ENCODE peak calls at places on chromosomes 13 and 19, in five cellular contexts. I is OCI-LY7; D is fibroblast of pulmonary artery; U is tibial nerve; X is CD8-positive, alpha-beta memory T cell. N is an unnamed sample.

GRCh38 chr13:26529441-26529840 is 28.0 kb upstream of the WASF3 start:
- DNase-seq in D (peak), I (peak), U (peak), X (no peak), N (peak)

GRCh38 chr13:61695147-61695546 is 279.5 kb upstream of the PCDH20 start:
- DNase-seq in X (no peak), D (no peak), I (no peak), U (no peak), N (no peak)

GRCh38 chr19:52734340-52734892 is 428 bp downstream of the ZNF611 start:
- DNase-seq in U (no peak), I (no peak), D (peak), X (no peak), N (peak)

GRCh38 chr13:40789275-40790231 is at the start of gene SLC25A15:
- DNase-seq in U (no peak), X (peak), D (peak), I (peak), N (peak)

GRCh38 chr19:19615086-19615485 is 3.4 kb downstream of the PBX4 start:
- DNase-seq in D (no peak), X (peak), U (no peak), I (no peak), N (no peak)

GRCh38 chr13:85241045-85241444 is 558.2 kb downstream of the SLITRK6 start:
- DNase-seq in U (no peak), I (no peak), D (peak), X (no peak), N (peak)

GRCh38 chr19:3649888-3650287 is 23.3 kb upstream of the CACTIN start:
- DNase-seq in U (no peak), I (no peak), D (no peak), X (no peak), N (no peak)

GRCh38 chr13:30866692-30867669 is 39.1 kb upstream of the MEDAG start:
- DNase-seq in X (no peak), I (no peak), U (no peak), D (no peak), N (no peak)

GRCh38 chr13:108195861-108196260 is 19.5 kb downstream of the LIG4 start:
- DNase-seq in X (no peak), U (no peak), D (no peak), I (no peak), N (no peak)

GRCh38 chr13:19181021-19181620 is 503 bp downstream of the TUBA3C start:
- DNase-seq in D (no peak), U (no peak), I (no peak), X (no peak), N (no peak)

GRCh38 chr19:40392894-40393517 is 3.0 kb upstream of the HIPK4 start:
- DNase-seq in I (peak), D (no peak), U (no peak), X (no peak), N (no peak)

GRCh38 chr19:10566658-10567410 is 1.0 kb upstream of the KRI1 start:
- DNase-seq in U (no peak), I (peak), X (peak), D (no peak), N (no peak)

GRCh38 chr13:111382411-111382810 is 62.0 kb downstream of the TEX29 start:
- DNase-seq in X (no peak), D (no peak), I (no peak), U (no peak), N (no peak)

GRCh38 chr13:112995395-112996091 is 26.5 kb downstream of the MCF2L start:
- DNase-seq in D (no peak), X (no peak), U (no peak), I (no peak), N (no peak)

GRCh38 chr13:47114030-47114429 is 217.2 kb upstream of the HTR2A start:
- DNase-seq in I (no peak), U (no peak), D (peak), X (no peak), N (peak)

GRCh38 chr13:76672422-76672821 is 213.8 kb downstream of the KCTD12 start:
- DNase-seq in I (no peak), U (no peak), X (no peak), D (peak), N (peak)

GRCh38 chr13:25872871-25873607 is 178.8 kb downstream of the SHISA2 start:
- DNase-seq in I (no peak), U (no peak), D (peak), X (no peak), N (no peak)

GRCh38 chr19:35170359-35171061 is 16.0 kb downstream of the FXYD5 start:
- DNase-seq in I (no peak), U (peak), X (no peak), D (peak), N (peak)

GRCh38 chr19:23098988-23099387 is 17.8 kb upstream of the ZNF730 start:
- DNase-seq in D (no peak), U (no peak), X (no peak), I (no peak), N (no peak)

GRCh38 chr19:51471527-51471926 is 6.8 kb upstream of the CEACAM18 start:
- DNase-seq in I (no peak), U (no peak), X (no peak), D (peak), N (no peak)

GRCh38 chr19:5642204-5642603 is 19.3 kb downstream of the SAFB start:
- DNase-seq in U (no peak), D (no peak), X (no peak), I (no peak), N (no peak)

GRCh38 chr13:84439108-84439507 is 556.8 kb upstream of the SLITRK1 start:
- DNase-seq in U (no peak), X (no peak), I (no peak), D (peak), N (peak)

GRCh38 chr19:8209111-8209964 is at the start of gene CERS4:
- DNase-seq in D (peak), X (peak), U (peak), I (peak), N (peak)

DNA sequence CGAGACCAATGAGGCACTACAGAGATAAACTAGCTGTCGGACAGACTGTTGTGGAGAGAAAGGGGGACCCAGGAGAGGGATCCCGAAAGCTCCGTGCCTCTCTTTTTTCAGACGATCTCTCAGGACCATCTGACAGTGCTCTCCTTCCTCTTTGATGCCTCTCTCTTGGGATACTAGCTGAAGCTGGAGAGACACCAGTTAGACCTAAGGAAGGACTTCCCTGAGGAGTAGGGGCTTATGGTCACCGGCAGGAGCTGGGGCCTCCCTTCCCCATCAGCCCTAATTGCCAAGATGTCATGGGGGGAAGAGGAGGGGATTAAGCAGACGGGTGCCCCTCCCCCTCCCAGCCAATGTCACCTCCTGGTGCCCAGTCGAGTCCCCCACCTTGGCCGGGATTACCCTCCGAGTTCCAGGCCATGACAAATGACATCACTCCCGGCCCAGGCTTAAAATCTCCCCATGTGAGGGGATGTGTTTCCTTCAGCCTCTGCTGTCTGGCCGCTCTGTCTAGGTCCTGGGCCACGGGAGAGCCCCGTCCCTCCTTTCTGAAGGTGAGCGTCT is at the start of gene CRX:
- DNase-seq in U (no peak), D (no peak), I (no peak), X (no peak), N (no peak)
- H3K4me3 ChIP-seq in U (no peak), D (no peak), I (no peak), X (no peak), N (no peak)

DNA sequence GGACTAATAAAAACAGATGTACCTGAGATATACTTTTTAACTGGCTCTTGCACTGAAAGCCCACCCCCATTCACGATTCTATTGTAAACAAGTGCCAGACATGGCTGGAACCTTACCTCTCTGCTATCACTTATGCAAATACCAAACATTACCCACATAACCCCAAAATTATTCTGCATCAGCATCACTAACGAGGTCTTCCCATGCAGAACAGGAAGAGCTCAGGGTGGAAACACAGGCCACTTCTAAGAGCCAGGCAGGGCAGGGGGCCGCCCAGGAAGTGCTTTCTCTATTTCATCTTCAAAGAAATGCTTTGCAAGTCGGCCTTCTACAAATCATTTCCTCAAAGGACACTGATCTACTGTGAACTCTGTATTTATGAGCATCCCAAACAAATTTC is 7.3 kb downstream of the IRS2 start:
- DNase-seq in U (no peak), D (no peak), I (peak), X (peak), N (no peak)
- H3K4me3 ChIP-seq in U (peak), D (peak), I (no peak), X (peak), N (peak)

GRCh38 chr19:17026706-17027427 is at the start of gene CPAMD8:
- DNase-seq in I (no peak), D (no peak), X (no peak), U (no peak), N (no peak)

GRCh38 chr19:17025361-17025760 is 1.2 kb downstream of the CPAMD8 start:
- DNase-seq in D (no peak), U (no peak), X (no peak), I (no peak), N (no peak)

GRCh38 chr19:17027428-17027816 is 812 bp upstream of the CPAMD8 start:
- DNase-seq in I (no peak), U (no peak), D (no peak), X (no peak), N (no peak)

GRCh38 chr19:17023805-17024204 is 2.8 kb downstream of the CPAMD8 start:
- DNase-seq in I (no peak), D (no peak), X (no peak), U (no peak), N (no peak)

DNA sequence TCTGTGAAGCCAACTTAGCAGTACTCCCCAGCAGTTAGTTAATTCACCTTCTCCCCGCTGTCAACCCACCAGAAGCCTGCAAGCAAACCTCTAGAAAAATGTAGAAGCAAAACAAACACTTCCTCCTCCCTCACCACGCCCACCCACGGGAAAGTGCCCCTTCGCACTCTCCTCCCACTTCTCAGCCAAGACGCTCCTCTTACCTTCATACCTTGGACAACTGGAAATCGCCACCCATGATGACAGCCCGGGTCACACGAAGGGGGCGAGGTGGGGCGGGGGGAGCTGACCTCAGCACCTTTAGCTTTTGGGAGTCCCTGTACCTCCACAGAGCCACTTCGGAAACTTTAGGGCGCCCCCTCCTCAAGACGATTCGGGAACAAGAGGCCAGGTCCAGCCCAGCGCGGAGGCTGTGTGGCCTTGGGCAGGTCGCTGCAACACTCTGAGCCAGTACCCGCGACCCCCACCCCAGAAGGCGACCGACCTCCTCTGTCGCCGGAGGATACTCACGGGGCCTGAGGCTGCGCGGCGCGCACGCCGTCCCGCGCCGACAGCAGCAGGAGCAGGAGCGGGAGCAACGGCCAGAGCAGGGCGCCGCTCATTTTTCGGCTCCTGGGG is 460 bp downstream of the CPAMD8 start:
- DNase-seq in I (no peak), D (no peak), X (no peak), U (no peak), N (no peak)
- H3K4me3 ChIP-seq in I (no peak), D (no peak), X (no peak), U (no peak), N (no peak)

DNA sequence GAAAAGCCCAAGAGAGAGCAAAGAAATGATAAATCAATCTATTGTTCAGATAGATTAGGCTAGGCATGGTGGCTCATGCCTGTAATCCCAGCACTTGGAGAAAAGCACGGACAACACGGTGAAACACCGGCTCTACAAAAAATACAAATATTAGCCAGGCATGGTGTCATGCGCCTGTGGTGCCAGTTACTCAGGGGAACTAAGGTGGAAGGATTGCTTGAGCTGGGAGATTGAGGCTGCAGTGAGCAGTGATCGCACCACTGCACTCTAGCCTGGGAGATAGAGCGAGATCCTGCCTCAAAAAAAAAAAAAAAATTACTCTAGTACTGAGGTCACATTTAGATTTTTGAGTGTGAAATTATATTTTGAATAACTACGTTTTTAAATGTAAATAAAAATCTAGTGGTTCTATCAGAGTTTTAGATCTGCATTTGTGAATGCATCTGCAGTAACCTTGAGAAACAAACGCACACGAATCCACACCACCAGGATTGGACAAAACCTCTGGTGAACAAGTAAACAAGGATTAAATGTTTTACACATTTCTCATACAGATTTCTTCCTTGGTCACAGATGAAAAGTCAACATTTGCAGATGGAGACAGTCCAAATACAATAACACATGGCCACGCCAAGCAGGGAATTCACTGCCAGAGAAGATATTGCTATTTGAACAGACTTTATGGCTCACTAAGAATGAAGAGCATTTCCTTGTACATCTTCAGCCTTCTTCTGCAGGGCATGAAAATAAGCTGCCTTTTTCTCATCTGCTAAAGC is 917.6 kb downstream of the PCDH9 start:
- DNase-seq in D (peak), I (no peak), U (peak), X (no peak), N (peak)
- H3K4me3 ChIP-seq in D (no peak), I (no peak), U (no peak), X (no peak), N (no peak)